ENCODE peak calls at places on chromosome 1, in ten cellular contexts. One of them, this sample, is unnamed.

GRCh38 chr1:218344814-218345672 is at the start of gene TGFB2:
- DNase-seq in A172: peak
- DNase-seq in AG20443: peak
- DNase-seq in epithelial cell of prostate: peak
- DNase-seq in activated naive CD4-positive, alpha-beta T cell treated with anti-CD3 and anti-CD28 coated beads for 36 hours: peak
- DNase-seq in T follicular helper cell: no peak
- DNase-seq in renal cortical epithelial cell: peak
- DNase-seq in AG04450: no peak
- DNase-seq in GM04504: no peak
- DNase-seq in MCF 10A: peak
- DNase-seq in this sample: no peak

GRCh38 chr1:170856455-170856854 is 78.9 kb upstream of the MROH9 start:
- DNase-seq in MCF 10A: peak
- DNase-seq in epithelial cell of prostate: no peak
- DNase-seq in T follicular helper cell: no peak
- DNase-seq in A172: peak
- DNase-seq in renal cortical epithelial cell: no peak
- DNase-seq in AG20443: no peak
- DNase-seq in GM04504: no peak
- DNase-seq in AG04450: no peak
- DNase-seq in activated naive CD4-positive, alpha-beta T cell treated with anti-CD3 and anti-CD28 coated beads for 36 hours: no peak
- DNase-seq in this sample: no peak

GRCh38 chr1:3515774-3516480 is 61.5 kb downstream of the ARHGEF16 start:
- DNase-seq in MCF 10A: peak
- DNase-seq in GM04504: no peak
- DNase-seq in renal cortical epithelial cell: no peak
- DNase-seq in epithelial cell of prostate: no peak
- DNase-seq in T follicular helper cell: no peak
- DNase-seq in A172: peak
- DNase-seq in AG20443: peak
- DNase-seq in AG04450: no peak
- DNase-seq in activated naive CD4-positive, alpha-beta T cell treated with anti-CD3 and anti-CD28 coated beads for 36 hours: no peak
- DNase-seq in this sample: no peak

GRCh38 chr1:166699613-166700012 is 139.7 kb upstream of the POGK start:
- DNase-seq in renal cortical epithelial cell: no peak
- DNase-seq in activated naive CD4-positive, alpha-beta T cell treated with anti-CD3 and anti-CD28 coated beads for 36 hours: no peak
- DNase-seq in AG20443: no peak
- DNase-seq in A172: no peak
- DNase-seq in epithelial cell of prostate: no peak
- DNase-seq in MCF 10A: no peak
- DNase-seq in AG04450: no peak
- DNase-seq in T follicular helper cell: no peak
- DNase-seq in GM04504: no peak
- DNase-seq in this sample: no peak

GRCh38 chr1:74522143-74522542 is 9.7 kb upstream of the LRRC53 start:
- DNase-seq in MCF 10A: no peak
- DNase-seq in T follicular helper cell: no peak
- DNase-seq in AG04450: no peak
- DNase-seq in renal cortical epithelial cell: no peak
- DNase-seq in activated naive CD4-positive, alpha-beta T cell treated with anti-CD3 and anti-CD28 coated beads for 36 hours: no peak
- DNase-seq in GM04504: no peak
- DNase-seq in AG20443: no peak
- DNase-seq in epithelial cell of prostate: no peak
- DNase-seq in A172: no peak
- DNase-seq in this sample: no peak

GRCh38 chr1:232629250-232630046 is 485 bp downstream of the SIPA1L2 start:
- DNase-seq in A172: no peak
- DNase-seq in AG20443: peak
- DNase-seq in GM04504: no peak
- DNase-seq in activated naive CD4-positive, alpha-beta T cell treated with anti-CD3 and anti-CD28 coated beads for 36 hours: peak
- DNase-seq in renal cortical epithelial cell: no peak
- DNase-seq in AG04450: no peak
- DNase-seq in T follicular helper cell: peak
- DNase-seq in epithelial cell of prostate: no peak
- DNase-seq in MCF 10A: peak
- DNase-seq in this sample: no peak

GRCh38 chr1:163745204-163745603 is 423.4 kb downstream of the NUF2 start:
- DNase-seq in AG04450: no peak
- DNase-seq in AG20443: no peak
- DNase-seq in A172: no peak
- DNase-seq in renal cortical epithelial cell: no peak
- DNase-seq in epithelial cell of prostate: peak
- DNase-seq in T follicular helper cell: no peak
- DNase-seq in GM04504: no peak
- DNase-seq in MCF 10A: no peak
- DNase-seq in activated naive CD4-positive, alpha-beta T cell treated with anti-CD3 and anti-CD28 coated beads for 36 hours: no peak
- DNase-seq in this sample: no peak

GRCh38 chr1:31396633-31397351 is 16.2 kb upstream of the SERINC2 start:
- DNase-seq in renal cortical epithelial cell: peak
- DNase-seq in MCF 10A: peak
- DNase-seq in activated naive CD4-positive, alpha-beta T cell treated with anti-CD3 and anti-CD28 coated beads for 36 hours: peak
- DNase-seq in A172: peak
- DNase-seq in AG20443: peak
- DNase-seq in epithelial cell of prostate: peak
- DNase-seq in AG04450: peak
- DNase-seq in GM04504: peak
- DNase-seq in T follicular helper cell: no peak
- DNase-seq in this sample: no peak

GRCh38 chr1:85708826-85709222 is 591 bp upstream of the ZNHIT6 start:
- DNase-seq in T follicular helper cell: no peak
- DNase-seq in renal cortical epithelial cell: no peak
- DNase-seq in MCF 10A: no peak
- DNase-seq in GM04504: no peak
- DNase-seq in AG04450: no peak
- DNase-seq in A172: no peak
- DNase-seq in epithelial cell of prostate: no peak
- DNase-seq in AG20443: no peak
- DNase-seq in activated naive CD4-positive, alpha-beta T cell treated with anti-CD3 and anti-CD28 coated beads for 36 hours: no peak
- DNase-seq in this sample: no peak

GRCh38 chr1:206556748-206557635 is 49.7 kb downstream of the RASSF5 start:
- DNase-seq in AG20443: peak
- DNase-seq in GM04504: no peak
- DNase-seq in MCF 10A: peak
- DNase-seq in AG04450: no peak
- DNase-seq in epithelial cell of prostate: no peak
- DNase-seq in renal cortical epithelial cell: no peak
- DNase-seq in activated naive CD4-positive, alpha-beta T cell treated with anti-CD3 and anti-CD28 coated beads for 36 hours: peak
- DNase-seq in A172: peak
- DNase-seq in T follicular helper cell: peak
- DNase-seq in this sample: peak

GRCh38 chr1:2878591-2878990 is 77.1 kb upstream of the TTC34 start:
- DNase-seq in GM04504: no peak
- DNase-seq in AG20443: no peak
- DNase-seq in activated naive CD4-positive, alpha-beta T cell treated with anti-CD3 and anti-CD28 coated beads for 36 hours: no peak
- DNase-seq in AG04450: no peak
- DNase-seq in MCF 10A: no peak
- DNase-seq in T follicular helper cell: no peak
- DNase-seq in A172: no peak
- DNase-seq in renal cortical epithelial cell: no peak
- DNase-seq in epithelial cell of prostate: no peak
- DNase-seq in this sample: no peak

GRCh38 chr1:174110053-174110452 is 49.3 kb upstream of the RABGAP1L start:
- DNase-seq in MCF 10A: no peak
- DNase-seq in T follicular helper cell: no peak
- DNase-seq in AG20443: no peak
- DNase-seq in renal cortical epithelial cell: no peak
- DNase-seq in GM04504: no peak
- DNase-seq in A172: no peak
- DNase-seq in epithelial cell of prostate: no peak
- DNase-seq in AG04450: no peak
- DNase-seq in activated naive CD4-positive, alpha-beta T cell treated with anti-CD3 and anti-CD28 coated beads for 36 hours: no peak
- DNase-seq in this sample: no peak

GRCh38 chr1:230701434-230701833 is 12.5 kb downstream of the AGT start:
- DNase-seq in AG20443: no peak
- DNase-seq in epithelial cell of prostate: no peak
- DNase-seq in renal cortical epithelial cell: no peak
- DNase-seq in T follicular helper cell: no peak
- DNase-seq in A172: no peak
- DNase-seq in AG04450: no peak
- DNase-seq in activated naive CD4-positive, alpha-beta T cell treated with anti-CD3 and anti-CD28 coated beads for 36 hours: no peak
- DNase-seq in GM04504: no peak
- DNase-seq in MCF 10A: no peak
- DNase-seq in this sample: no peak

GRCh38 chr1:209106237-209106741 is 477.2 kb upstream of the CAMK1G start:
- DNase-seq in MCF 10A: peak
- DNase-seq in AG04450: no peak
- DNase-seq in T follicular helper cell: no peak
- DNase-seq in GM04504: peak
- DNase-seq in epithelial cell of prostate: no peak
- DNase-seq in renal cortical epithelial cell: peak
- DNase-seq in A172: peak
- DNase-seq in AG20443: peak
- DNase-seq in activated naive CD4-positive, alpha-beta T cell treated with anti-CD3 and anti-CD28 coated beads for 36 hours: no peak
- DNase-seq in this sample: no peak

GRCh38 chr1:160431571-160431970 is 31.2 kb downstream of the VANGL2 start:
- DNase-seq in AG20443: no peak
- DNase-seq in renal cortical epithelial cell: no peak
- DNase-seq in T follicular helper cell: no peak
- DNase-seq in epithelial cell of prostate: no peak
- DNase-seq in activated naive CD4-positive, alpha-beta T cell treated with anti-CD3 and anti-CD28 coated beads for 36 hours: no peak
- DNase-seq in A172: no peak
- DNase-seq in GM04504: no peak
- DNase-seq in MCF 10A: no peak
- DNase-seq in AG04450: no peak
- DNase-seq in this sample: no peak

GRCh38 chr1:201123866-201124265 is 3.1 kb downstream of the ASCL5 start:
- DNase-seq in GM04504: no peak
- DNase-seq in epithelial cell of prostate: peak
- DNase-seq in AG04450: no peak
- DNase-seq in activated naive CD4-positive, alpha-beta T cell treated with anti-CD3 and anti-CD28 coated beads for 36 hours: no peak
- DNase-seq in renal cortical epithelial cell: no peak
- DNase-seq in T follicular helper cell: no peak
- DNase-seq in MCF 10A: peak
- DNase-seq in A172: no peak
- DNase-seq in AG20443: no peak
- DNase-seq in this sample: no peak

GRCh38 chr1:93692451-93692861 is 10.8 kb upstream of the BCAR3 start:
- DNase-seq in epithelial cell of prostate: no peak
- DNase-seq in AG20443: no peak
- DNase-seq in AG04450: no peak
- DNase-seq in renal cortical epithelial cell: peak
- DNase-seq in GM04504: no peak
- DNase-seq in MCF 10A: peak
- DNase-seq in activated naive CD4-positive, alpha-beta T cell treated with anti-CD3 and anti-CD28 coated beads for 36 hours: no peak
- DNase-seq in T follicular helper cell: no peak
- DNase-seq in A172: peak
- DNase-seq in this sample: no peak

This sample was measured in effector memory CD4-positive, alpha-beta T cell.